ENCODE peak calls at places on chromosomes 7 and 10, in seven cellular contexts. G is central memory CD4-positive, alpha-beta T cell; N is stimulated activated naive CD4-positive, alpha-beta T cell treated with Interleukin-2 at 50 U/mL for 16 hours; X is activated naive CD8-positive, alpha-beta T cell treated with anti-CD3 and anti-CD28 coated beads, Interleukin-2, amount 50 U/mL, for 24 hours; B is heart left ventricle; P is C1 segment of cervical spinal cord; A is stimulated activated CD4-positive, alpha-beta T cell treated with anti-CD3 and anti-CD28 coated beads, Interleukin-15, amount 100 ng/mL, for 1 hour. M is an unnamed sample.

GRCh38 chr7:134041477-134041876 is 85.7 kb upstream of the LRGUK start:
- DNase-seq in G (no peak), B (no peak), X (no peak), A (no peak), P (no peak), N (no peak), M (no peak)

GRCh38 chr10:91185239-91185875 is 35.1 kb upstream of the PCGF5 start:
- DNase-seq in B (peak), G (no peak), N (no peak), X (no peak), A (no peak), P (no peak), M (no peak)

GRCh38 chr10:30467939-30468338 is 34.0 kb downstream of the MAP3K8 start:
- DNase-seq in N (no peak), A (no peak), X (no peak), P (no peak), G (no peak), B (no peak), M (no peak)

GRCh38 chr10:100999742-101000601 is at the start of gene LZTS2:
- DNase-seq in A (no peak), P (peak), X (no peak), G (no peak), B (no peak), N (no peak), M (peak)

GRCh38 chr10:78831457-78831856 is 237.3 kb upstream of the ZMIZ1 start:
- DNase-seq in B (no peak), X (no peak), A (no peak), G (no peak), P (no peak), N (no peak), M (no peak)

GRCh38 chr10:70540089-70540788 is 61.7 kb downstream of the PALD1 start:
- DNase-seq in G (no peak), P (no peak), B (no peak), N (no peak), A (no peak), X (peak), M (peak)

GRCh38 chr7:29809533-29810155 is 3.3 kb downstream of the WIPF3 start:
- DNase-seq in N (no peak), X (no peak), B (no peak), G (no peak), P (no peak), A (no peak), M (no peak)

GRCh38 chr7:36165059-36165458 is 12.0 kb downstream of the EEPD1 start:
- DNase-seq in P (no peak), G (no peak), N (no peak), X (no peak), A (no peak), B (no peak), M (no peak)

GRCh38 chr10:118966131-118967125 is 63.1 kb upstream of the NANOS1 start:
- DNase-seq in A (no peak), X (no peak), G (no peak), B (peak), P (no peak), N (no peak), M (no peak)

GRCh38 chr7:96720843-96721242 is 11.2 kb upstream of the SEM1 start:
- DNase-seq in A (no peak), B (no peak), P (no peak), G (no peak), N (no peak), X (no peak), M (no peak)

GRCh38 chr7:107684287-107684686 is 23.7 kb downstream of the SLC26A4 start:
- DNase-seq in X (no peak), A (no peak), N (no peak), P (no peak), B (no peak), G (no peak), M (no peak)

GRCh38 chr10:1328951-1329614 is 272.9 kb downstream of the WDR37 start:
- DNase-seq in A (no peak), X (no peak), B (no peak), N (no peak), P (no peak), G (no peak), M (no peak)

GRCh38 chr7:121151663-121152344 is 163.3 kb downstream of the CPED1 start:
- DNase-seq in A (no peak), X (no peak), B (no peak), N (no peak), P (no peak), G (no peak), M (no peak)

GRCh38 chr10:28314211-28314610 is 11.3 kb upstream of the MPP7 start:
- DNase-seq in B (no peak), P (no peak), G (no peak), A (no peak), N (no peak), X (no peak), M (no peak)

GRCh38 chr7:158702196-158702595 is 2.4 kb downstream of the NCAPG2 start:
- DNase-seq in X (no peak), P (no peak), B (no peak), A (no peak), G (no peak), N (no peak), M (peak)

GRCh38 chr7:108094933-108095710 is 35.0 kb downstream of the LAMB4 start:
- DNase-seq in G (no peak), X (no peak), N (no peak), B (peak), A (no peak), P (no peak), M (no peak)

GRCh38 chr7:102155821-102156441 is 130.7 kb upstream of the SH2B2 start:
- DNase-seq in B (no peak), G (no peak), X (no peak), P (no peak), N (no peak), A (no peak), M (no peak)

GRCh38 chr7:2795906-2796305 is 48.2 kb downstream of the GNA12 start:
- DNase-seq in X (no peak), A (no peak), P (no peak), B (no peak), N (no peak), G (no peak), M (no peak)

GRCh38 chr7:1842321-1843221 is 172.5 kb downstream of the ELFN1 start:
- DNase-seq in G (no peak), A (no peak), B (peak), X (no peak), P (no peak), N (no peak), M (peak)

GRCh38 chr7:49398236-49398635 is 375.2 kb upstream of the VWC2 start:
- DNase-seq in A (no peak), G (no peak), N (no peak), P (no peak), X (no peak), B (no peak), M (no peak)

GRCh38 chr7:99005776-99006175 is 127.4 kb downstream of the TRRAP start:
- DNase-seq in N (no peak), A (no peak), X (no peak), P (no peak), G (no peak), B (no peak), M (no peak)

GRCh38 chr7:105996860-105997737 is 34.0 kb downstream of the CDHR3 start:
- DNase-seq in B (no peak), P (no peak), N (no peak), G (no peak), X (no peak), A (no peak), M (no peak)

GRCh38 chr7:27167916-27168264 is 2.6 kb upstream of the HOXA9 start:
- DNase-seq in P (no peak), A (no peak), G (no peak), X (no peak), N (no peak), B (no peak), M (no peak)

GRCh38 chr10:89785095-89785494 is 83.7 kb downstream of the KIF20B start:
- DNase-seq in B (no peak), A (no peak), N (no peak), X (no peak), G (no peak), P (no peak), M (peak)

GRCh38 chr7:134365341-134366054 is 48.8 kb upstream of the SLC35B4 start:
- DNase-seq in B (no peak), X (no peak), N (no peak), P (no peak), G (no peak), A (no peak), M (no peak)

GRCh38 chr7:105285118-105285874 is 103.4 kb downstream of the SRPK2 start:
- DNase-seq in G (no peak), X (no peak), B (no peak), P (peak), N (no peak), A (no peak), M (no peak)

GRCh38 chr10:43396928-43397624 is 11.9 kb downstream of the HNRNPF start:
- DNase-seq in P (peak), A (peak), G (peak), B (peak), X (peak), N (peak), M (peak)

GRCh38 chr7:2242541-2243482 is 786 bp downstream of the NUDT1 start:
- DNase-seq in B (no peak), X (peak), N (no peak), G (peak), P (no peak), A (no peak), M (peak)

GRCh38 chr10:58457761-58458616 is 54.7 kb upstream of the BICC1 start:
- DNase-seq in N (no peak), P (no peak), G (no peak), X (no peak), A (no peak), B (peak), M (no peak)

GRCh38 chr10:3803295-3803883 is 18.4 kb upstream of the KLF6 start:
- DNase-seq in X (no peak), G (no peak), A (no peak), N (no peak), B (no peak), P (no peak), M (no peak)

GRCh38 chr7:150941983-150942590 is 36.0 kb downstream of the KCNH2 start:
- DNase-seq in G (peak), A (no peak), B (peak), P (no peak), X (peak), N (peak), M (no peak)

GRCh38 chr7:158491094-158491493 is 96.5 kb downstream of the PTPRN2 start:
- DNase-seq in A (no peak), X (no peak), G (no peak), P (no peak), B (no peak), N (no peak), M (no peak)

GRCh38 chr7:38550881-38551280 is 80.3 kb downstream of the AMPH start:
- DNase-seq in X (no peak), P (no peak), A (no peak), N (no peak), G (no peak), B (no peak), M (peak)

GRCh38 chr10:75402486-75403143 is 1.1 kb upstream of the ZNF503 start:
- DNase-seq in B (peak), X (no peak), N (no peak), A (no peak), G (no peak), P (peak), M (peak)

GRCh38 chr10:125149278-125150047 is 10.9 kb downstream of the CTBP2 start:
- DNase-seq in P (no peak), X (no peak), N (no peak), A (no peak), B (peak), G (no peak), M (peak)

GRCh38 chr10:106991084-106991483 is 173.4 kb downstream of the SORCS1 start:
- DNase-seq in G (no peak), B (no peak), N (no peak), A (no peak), X (no peak), P (no peak), M (no peak)

GRCh38 chr7:90613088-90613498 is 17.0 kb downstream of the CDK14 start:
- DNase-seq in P (no peak), N (no peak), G (no peak), B (peak), A (no peak), X (peak), M (no peak)

GRCh38 chr7:20330797-20331230 is at the start of gene ITGB8:
- DNase-seq in P (peak), A (no peak), G (no peak), B (peak), N (no peak), X (no peak), M (no peak)

M was measured in GM23338.